ENCODE peak calls at places on chromosomes 3 and 15, in five cellular contexts. One of them, this sample, is unnamed.

GRCh38 chr15:38818156-38818745 is 253.6 kb upstream of the RASGRP1 start:
- DNase-seq in CD4-positive, alpha-beta T cell: no peak
- DNase-seq in mesothelial cell of epicardium: no peak
- DNase-seq in psoas muscle: no peak
- DNase-seq in AG09309: no peak
- DNase-seq in this sample: no peak

GRCh38 chr3:48402281-48402732 is 27.6 kb downstream of the PLXNB1 start:
- DNase-seq in mesothelial cell of epicardium: peak
- DNase-seq in CD4-positive, alpha-beta T cell: no peak
- DNase-seq in AG09309: peak
- DNase-seq in psoas muscle: peak
- DNase-seq in this sample: peak

GRCh38 chr3:126304704-126305103 is 52.5 kb downstream of the KLF15 start:
- DNase-seq in mesothelial cell of epicardium: no peak
- DNase-seq in psoas muscle: no peak
- DNase-seq in AG09309: no peak
- DNase-seq in CD4-positive, alpha-beta T cell: no peak
- DNase-seq in this sample: no peak

GRCh38 chr15:69253156-69253555 is 45.6 kb upstream of the PAQR5 start:
- DNase-seq in mesothelial cell of epicardium: no peak
- DNase-seq in psoas muscle: no peak
- DNase-seq in AG09309: peak
- DNase-seq in CD4-positive, alpha-beta T cell: no peak
- DNase-seq in this sample: no peak

GRCh38 chr15:80659375-80659774 is 35.7 kb upstream of the ABHD17C start:
- DNase-seq in mesothelial cell of epicardium: no peak
- DNase-seq in AG09309: no peak
- DNase-seq in CD4-positive, alpha-beta T cell: no peak
- DNase-seq in psoas muscle: no peak
- DNase-seq in this sample: no peak

GRCh38 chr3:52742418-52743041 is 28.2 kb downstream of the NEK4 start:
- DNase-seq in AG09309: no peak
- DNase-seq in CD4-positive, alpha-beta T cell: no peak
- DNase-seq in psoas muscle: no peak
- DNase-seq in mesothelial cell of epicardium: no peak
- DNase-seq in this sample: no peak

GRCh38 chr3:72343078-72343477 is 505.2 kb downstream of the SHQ1 start:
- DNase-seq in AG09309: peak
- DNase-seq in CD4-positive, alpha-beta T cell: peak
- DNase-seq in psoas muscle: no peak
- DNase-seq in mesothelial cell of epicardium: no peak
- DNase-seq in this sample: no peak

GRCh38 chr3:64240445-64240844 is 15.2 kb upstream of the PRICKLE2 start:
- DNase-seq in AG09309: no peak
- DNase-seq in CD4-positive, alpha-beta T cell: no peak
- DNase-seq in psoas muscle: no peak
- DNase-seq in mesothelial cell of epicardium: no peak
- DNase-seq in this sample: no peak

GRCh38 chr15:77058468-77058867 is 12.4 kb downstream of the TSPAN3 start:
- DNase-seq in mesothelial cell of epicardium: no peak
- DNase-seq in psoas muscle: no peak
- DNase-seq in AG09309: no peak
- DNase-seq in CD4-positive, alpha-beta T cell: no peak
- DNase-seq in this sample: no peak

GRCh38 chr3:34394978-34395748 is 596.7 kb downstream of the PDCD6IP start:
- DNase-seq in AG09309: no peak
- DNase-seq in psoas muscle: no peak
- DNase-seq in mesothelial cell of epicardium: no peak
- DNase-seq in CD4-positive, alpha-beta T cell: no peak
- DNase-seq in this sample: no peak

GRCh38 chr3:139935071-139935865 is at the start of gene CLSTN2:
- DNase-seq in psoas muscle: peak
- DNase-seq in CD4-positive, alpha-beta T cell: no peak
- DNase-seq in mesothelial cell of epicardium: peak
- DNase-seq in AG09309: no peak
- DNase-seq in this sample: peak

GRCh38 chr3:195744437-195744836 is 23.7 kb downstream of the MUC20 start:
- DNase-seq in AG09309: no peak
- DNase-seq in mesothelial cell of epicardium: no peak
- DNase-seq in CD4-positive, alpha-beta T cell: no peak
- DNase-seq in psoas muscle: no peak
- DNase-seq in this sample: no peak

GRCh38 chr3:7630351-7630911 is 769.5 kb downstream of the GRM7 start:
- DNase-seq in mesothelial cell of epicardium: no peak
- DNase-seq in CD4-positive, alpha-beta T cell: no peak
- DNase-seq in psoas muscle: no peak
- DNase-seq in AG09309: no peak
- DNase-seq in this sample: no peak

GRCh38 chr3:7632305-7632704 is 771.4 kb downstream of the GRM7 start:
- DNase-seq in mesothelial cell of epicardium: no peak
- DNase-seq in AG09309: no peak
- DNase-seq in CD4-positive, alpha-beta T cell: no peak
- DNase-seq in psoas muscle: no peak
- DNase-seq in this sample: no peak

GRCh38 chr3:7630925-7631324 is 770.0 kb downstream of the GRM7 start:
- DNase-seq in mesothelial cell of epicardium: peak
- DNase-seq in AG09309: no peak
- DNase-seq in CD4-positive, alpha-beta T cell: no peak
- DNase-seq in psoas muscle: no peak
- DNase-seq in this sample: peak
- TF ChIP-seq CTCF in mesothelial cell of epicardium: no peak
- TF ChIP-seq CTCF in AG09309: no peak
- TF ChIP-seq CTCF in CD4-positive, alpha-beta T cell: no peak
- TF ChIP-seq CTCF in psoas muscle: no peak
- TF ChIP-seq CTCF in this sample: no peak

GRCh38 chr3:190505381-190506003 is 8.4 kb upstream of the IL1RAP start:
- DNase-seq in CD4-positive, alpha-beta T cell: no peak
- DNase-seq in mesothelial cell of epicardium: no peak
- DNase-seq in psoas muscle: no peak
- DNase-seq in AG09309: no peak
- DNase-seq in this sample: no peak

GRCh38 chr3:190506271-190506670 is 7.6 kb upstream of the IL1RAP start:
- DNase-seq in AG09309: no peak
- DNase-seq in psoas muscle: no peak
- DNase-seq in CD4-positive, alpha-beta T cell: no peak
- DNase-seq in mesothelial cell of epicardium: no peak
- DNase-seq in this sample: no peak

GRCh38 chr3:190499157-190499556 is 14.7 kb upstream of the IL1RAP start:
- DNase-seq in CD4-positive, alpha-beta T cell: no peak
- DNase-seq in AG09309: no peak
- DNase-seq in mesothelial cell of epicardium: no peak
- DNase-seq in psoas muscle: no peak
- DNase-seq in this sample: no peak

DNA sequence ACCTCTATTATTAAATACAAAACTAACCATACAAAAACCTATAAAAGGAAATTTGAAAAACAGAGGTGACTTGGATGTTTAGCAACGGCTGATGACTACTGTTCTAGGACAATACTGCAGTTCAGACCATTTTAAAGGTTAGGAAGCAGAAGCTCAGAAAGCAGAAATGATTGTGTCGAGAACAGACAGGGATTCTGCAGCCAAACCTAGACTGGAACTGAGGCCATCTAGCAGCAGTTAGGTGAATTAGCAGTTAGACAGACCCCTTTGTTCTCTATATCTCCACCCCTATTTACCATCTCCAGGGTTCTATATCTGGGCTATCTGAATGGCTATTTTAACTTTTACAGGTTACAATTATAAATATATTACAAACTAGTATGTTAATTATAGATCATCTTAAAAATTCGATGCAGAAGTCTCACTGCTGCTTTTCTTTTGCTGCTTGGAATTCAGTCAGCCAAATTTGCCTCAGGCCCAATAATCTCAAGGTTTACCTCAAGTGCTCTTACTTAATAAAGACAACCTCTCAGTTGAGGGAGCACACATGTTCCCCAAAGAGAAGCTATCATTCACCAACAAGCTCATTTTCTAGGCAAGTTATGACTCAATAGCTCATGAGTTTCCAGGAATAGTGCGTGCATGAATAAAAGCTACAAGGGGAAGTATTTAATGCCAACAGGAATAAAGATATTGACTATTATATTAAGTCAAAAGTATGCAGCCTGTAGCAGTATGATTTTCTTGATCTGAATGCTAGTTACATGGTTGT is 9.3 kb upstream of the IL1RAP start:
- DNase-seq in AG09309: no peak
- DNase-seq in psoas muscle: no peak
- DNase-seq in CD4-positive, alpha-beta T cell: no peak
- DNase-seq in mesothelial cell of epicardium: no peak
- DNase-seq in this sample: no peak
- TF ChIP-seq CTCF in AG09309: no peak
- TF ChIP-seq CTCF in psoas muscle: no peak
- TF ChIP-seq CTCF in CD4-positive, alpha-beta T cell: no peak
- TF ChIP-seq CTCF in mesothelial cell of epicardium: no peak
- TF ChIP-seq CTCF in this sample: no peak

GRCh38 chr15:90389513-90389912 is 1.5 kb downstream of the IQGAP1 start:
- DNase-seq in CD4-positive, alpha-beta T cell: no peak
- DNase-seq in AG09309: no peak
- DNase-seq in mesothelial cell of epicardium: no peak
- DNase-seq in psoas muscle: no peak
- DNase-seq in this sample: no peak

GRCh38 chr15:90387534-90388461 is at the start of gene IQGAP1:
- DNase-seq in AG09309: peak
- DNase-seq in psoas muscle: peak
- DNase-seq in mesothelial cell of epicardium: peak
- DNase-seq in CD4-positive, alpha-beta T cell: peak
- DNase-seq in this sample: peak

GRCh38 chr15:90393040-90393439 is 5.0 kb downstream of the IQGAP1 start:
- DNase-seq in psoas muscle: no peak
- DNase-seq in mesothelial cell of epicardium: no peak
- DNase-seq in AG09309: no peak
- DNase-seq in CD4-positive, alpha-beta T cell: no peak
- DNase-seq in this sample: no peak

GRCh38 chr15:90386221-90386620 is 1.8 kb upstream of the IQGAP1 start:
- DNase-seq in psoas muscle: no peak
- DNase-seq in AG09309: no peak
- DNase-seq in CD4-positive, alpha-beta T cell: no peak
- DNase-seq in mesothelial cell of epicardium: no peak
- DNase-seq in this sample: no peak

DNA sequence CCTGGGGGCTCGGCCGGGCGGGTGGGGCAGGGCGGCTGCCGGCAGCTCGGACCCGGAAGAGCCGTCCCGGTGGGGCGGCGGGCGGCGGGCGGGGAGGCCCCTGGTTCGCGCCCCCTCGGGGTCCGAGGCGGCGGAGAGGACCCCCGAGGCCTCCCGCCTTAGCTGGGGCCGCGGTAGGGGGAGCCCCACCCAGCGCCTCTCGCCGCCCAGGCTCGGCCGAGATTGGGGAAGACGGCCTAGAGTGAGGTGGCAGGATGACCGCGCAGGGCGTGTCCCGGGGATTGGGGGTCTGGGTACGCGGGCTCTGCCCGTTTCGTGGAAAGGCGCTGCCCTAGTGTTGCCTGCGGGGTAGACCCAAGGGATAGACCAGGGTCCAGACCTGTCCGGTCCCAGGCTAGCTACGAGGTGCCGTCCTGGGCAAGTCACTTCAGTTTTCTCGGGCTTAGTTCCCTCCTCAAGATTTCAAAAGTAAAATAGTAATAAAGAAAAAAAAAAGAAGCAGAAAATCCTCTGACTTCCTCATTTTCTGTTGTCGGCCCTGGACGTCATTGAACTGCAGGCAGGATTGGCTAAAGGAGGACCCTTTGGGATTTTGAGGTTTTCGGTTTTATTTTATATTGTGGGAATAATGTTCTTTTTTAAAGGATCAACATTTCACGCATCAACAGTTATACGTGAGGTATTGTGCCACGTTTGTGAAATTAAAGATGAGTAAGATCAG is 580 bp downstream of the IQGAP1 start:
- DNase-seq in CD4-positive, alpha-beta T cell: peak
- DNase-seq in AG09309: no peak
- DNase-seq in mesothelial cell of epicardium: peak
- DNase-seq in psoas muscle: peak
- DNase-seq in this sample: peak
- TF ChIP-seq CTCF in CD4-positive, alpha-beta T cell: no peak
- TF ChIP-seq CTCF in AG09309: no peak
- TF ChIP-seq CTCF in mesothelial cell of epicardium: no peak
- TF ChIP-seq CTCF in psoas muscle: no peak
- TF ChIP-seq CTCF in this sample: no peak

GRCh38 chr3:28268989-28269388 is 27.6 kb downstream of the CMC1 start:
- DNase-seq in CD4-positive, alpha-beta T cell: no peak
- DNase-seq in mesothelial cell of epicardium: no peak
- DNase-seq in AG09309: no peak
- DNase-seq in psoas muscle: no peak
- DNase-seq in this sample: no peak
- TF ChIP-seq CTCF in CD4-positive, alpha-beta T cell: peak
- TF ChIP-seq CTCF in mesothelial cell of epicardium: no peak
- TF ChIP-seq CTCF in AG09309: peak
- TF ChIP-seq CTCF in psoas muscle: no peak
- TF ChIP-seq CTCF in this sample: no peak

DNA sequence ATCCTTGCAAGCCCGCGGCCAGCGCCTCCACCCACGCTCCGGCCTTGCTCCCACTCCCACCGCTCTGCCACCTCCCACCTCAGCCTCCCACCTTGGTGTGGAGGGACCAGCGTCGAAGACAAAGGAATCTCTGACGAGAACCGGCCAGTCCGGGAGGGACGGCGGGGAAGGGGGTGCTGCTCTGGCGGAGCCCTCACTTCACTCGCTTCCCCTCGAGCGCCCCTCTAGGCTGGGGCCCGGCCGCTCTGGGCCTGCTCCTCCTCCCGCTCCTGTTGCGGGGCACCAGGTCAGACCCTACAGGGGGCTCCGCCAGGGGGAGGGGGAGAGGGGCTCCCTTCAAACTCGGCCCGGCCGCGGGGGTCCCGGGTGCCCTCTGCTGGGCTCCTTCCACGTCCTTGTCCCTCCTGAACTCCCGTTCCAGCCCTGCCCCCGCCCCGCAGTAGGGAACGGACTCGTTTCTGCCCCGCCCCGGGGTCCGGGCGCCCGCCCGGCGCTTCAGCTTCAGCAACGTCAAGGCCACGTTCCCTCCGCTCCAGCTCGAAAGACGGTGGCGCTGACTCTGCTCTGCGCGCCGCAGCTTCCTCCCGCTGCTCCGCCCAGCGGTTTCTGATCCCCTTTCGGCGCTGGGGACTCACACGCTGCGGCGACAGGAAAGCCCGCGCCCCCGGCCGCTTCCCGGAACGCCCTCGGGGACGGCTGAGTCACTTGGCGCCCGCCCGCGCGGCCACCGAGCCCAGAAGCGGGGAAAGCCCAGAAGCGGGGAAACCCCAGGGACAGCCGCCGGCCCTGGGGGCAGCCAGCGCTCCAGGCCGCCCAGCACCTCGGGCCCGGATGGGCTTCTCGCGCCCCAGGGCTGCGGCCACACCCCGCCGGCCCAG is 28.6 kb downstream of the ARHGAP31 start:
- DNase-seq in psoas muscle: peak
- DNase-seq in AG09309: no peak
- DNase-seq in CD4-positive, alpha-beta T cell: peak
- DNase-seq in mesothelial cell of epicardium: peak
- DNase-seq in this sample: peak
- TF ChIP-seq CTCF in psoas muscle: no peak
- TF ChIP-seq CTCF in AG09309: peak
- TF ChIP-seq CTCF in CD4-positive, alpha-beta T cell: no peak
- TF ChIP-seq CTCF in mesothelial cell of epicardium: no peak
- TF ChIP-seq CTCF in this sample: no peak

GRCh38 chr15:92391640-92392039 is 2.0 kb upstream of the ST8SIA2 start:
- DNase-seq in CD4-positive, alpha-beta T cell: no peak
- DNase-seq in mesothelial cell of epicardium: no peak
- DNase-seq in AG09309: no peak
- DNase-seq in psoas muscle: no peak
- DNase-seq in this sample: no peak
- TF ChIP-seq CTCF in CD4-positive, alpha-beta T cell: no peak
- TF ChIP-seq CTCF in mesothelial cell of epicardium: no peak
- TF ChIP-seq CTCF in AG09309: peak
- TF ChIP-seq CTCF in psoas muscle: peak
- TF ChIP-seq CTCF in this sample: no peak

GRCh38 chr3:106332884-106333283 is 464.1 kb upstream of the CBLB start:
- DNase-seq in CD4-positive, alpha-beta T cell: no peak
- DNase-seq in AG09309: no peak
- DNase-seq in psoas muscle: no peak
- DNase-seq in mesothelial cell of epicardium: no peak
- DNase-seq in this sample: no peak
- TF ChIP-seq CTCF in CD4-positive, alpha-beta T cell: no peak
- TF ChIP-seq CTCF in AG09309: no peak
- TF ChIP-seq CTCF in psoas muscle: no peak
- TF ChIP-seq CTCF in mesothelial cell of epicardium: no peak
- TF ChIP-seq CTCF in this sample: no peak

This sample was measured in body of pancreas.